ENCODE peak calls at places on chromosomes 16 and 17, in seven cellular contexts. One of them, this sample, is unnamed.

GRCh38 chr17:40063034-40063765 is 435 bp downstream of the THRA start:
- DNase-seq in cardiac muscle cell: peak
- DNase-seq in thoracic aorta: no peak
- DNase-seq in esophagus muscularis mucosa: peak
- DNase-seq in SJSA1: no peak
- DNase-seq in neural progenitor cell: peak
- DNase-seq in naive thymus-derived CD4-positive, alpha-beta T cell: peak
- DNase-seq in this sample: no peak

GRCh38 chr16:22977294-22977697 is 163.3 kb downstream of the HS3ST2 start:
- DNase-seq in naive thymus-derived CD4-positive, alpha-beta T cell: no peak
- DNase-seq in SJSA1: no peak
- DNase-seq in esophagus muscularis mucosa: peak
- DNase-seq in thoracic aorta: no peak
- DNase-seq in neural progenitor cell: peak
- DNase-seq in cardiac muscle cell: no peak
- DNase-seq in this sample: no peak

GRCh38 chr17:73697872-73698271 is 53.6 kb upstream of the SDK2 start:
- DNase-seq in SJSA1: peak
- DNase-seq in neural progenitor cell: no peak
- DNase-seq in esophagus muscularis mucosa: no peak
- DNase-seq in cardiac muscle cell: no peak
- DNase-seq in naive thymus-derived CD4-positive, alpha-beta T cell: no peak
- DNase-seq in thoracic aorta: no peak
- DNase-seq in this sample: no peak

GRCh38 chr16:15492091-15492740 is 57.8 kb downstream of the BMERB1 start:
- DNase-seq in SJSA1: no peak
- DNase-seq in cardiac muscle cell: no peak
- DNase-seq in neural progenitor cell: no peak
- DNase-seq in naive thymus-derived CD4-positive, alpha-beta T cell: no peak
- DNase-seq in esophagus muscularis mucosa: no peak
- DNase-seq in thoracic aorta: no peak
- DNase-seq in this sample: no peak

GRCh38 chr16:30166202-30166902 is 17.1 kb upstream of the CORO1A start:
- DNase-seq in SJSA1: no peak
- DNase-seq in esophagus muscularis mucosa: no peak
- DNase-seq in neural progenitor cell: no peak
- DNase-seq in naive thymus-derived CD4-positive, alpha-beta T cell: no peak
- DNase-seq in thoracic aorta: no peak
- DNase-seq in cardiac muscle cell: no peak
- DNase-seq in this sample: no peak

GRCh38 chr17:17971431-17972125 is 622 bp downstream of the TOM1L2 start:
- DNase-seq in naive thymus-derived CD4-positive, alpha-beta T cell: peak
- DNase-seq in thoracic aorta: no peak
- DNase-seq in cardiac muscle cell: peak
- DNase-seq in neural progenitor cell: peak
- DNase-seq in esophagus muscularis mucosa: no peak
- DNase-seq in SJSA1: no peak
- DNase-seq in this sample: no peak

GRCh38 chr17:1422907-1423306 is 22.9 kb upstream of the YWHAE start:
- DNase-seq in esophagus muscularis mucosa: no peak
- DNase-seq in thoracic aorta: peak
- DNase-seq in naive thymus-derived CD4-positive, alpha-beta T cell: no peak
- DNase-seq in SJSA1: peak
- DNase-seq in neural progenitor cell: no peak
- DNase-seq in cardiac muscle cell: peak
- DNase-seq in this sample: peak

GRCh38 chr17:47967607-47968252 is 3.2 kb upstream of the CDK5RAP3 start:
- DNase-seq in thoracic aorta: no peak
- DNase-seq in cardiac muscle cell: peak
- DNase-seq in SJSA1: peak
- DNase-seq in neural progenitor cell: no peak
- DNase-seq in naive thymus-derived CD4-positive, alpha-beta T cell: no peak
- DNase-seq in esophagus muscularis mucosa: no peak
- DNase-seq in this sample: peak

GRCh38 chr16:17312100-17312732 is 158.5 kb downstream of the XYLT1 start:
- DNase-seq in cardiac muscle cell: no peak
- DNase-seq in neural progenitor cell: no peak
- DNase-seq in thoracic aorta: no peak
- DNase-seq in SJSA1: no peak
- DNase-seq in naive thymus-derived CD4-positive, alpha-beta T cell: no peak
- DNase-seq in esophagus muscularis mucosa: no peak
- DNase-seq in this sample: peak

GRCh38 chr16:78684040-78684611 is 584.7 kb downstream of the WWOX start:
- DNase-seq in cardiac muscle cell: peak
- DNase-seq in naive thymus-derived CD4-positive, alpha-beta T cell: no peak
- DNase-seq in thoracic aorta: peak
- DNase-seq in esophagus muscularis mucosa: peak
- DNase-seq in SJSA1: no peak
- DNase-seq in neural progenitor cell: no peak
- DNase-seq in this sample: peak

GRCh38 chr16:87829123-87829980 is 40.0 kb downstream of the SLC7A5 start:
- DNase-seq in neural progenitor cell: no peak
- DNase-seq in thoracic aorta: no peak
- DNase-seq in cardiac muscle cell: no peak
- DNase-seq in SJSA1: no peak
- DNase-seq in esophagus muscularis mucosa: no peak
- DNase-seq in naive thymus-derived CD4-positive, alpha-beta T cell: no peak
- DNase-seq in this sample: no peak

GRCh38 chr17:3657874-3658783 is 10.2 kb downstream of the TAX1BP3 start:
- DNase-seq in cardiac muscle cell: no peak
- DNase-seq in SJSA1: no peak
- DNase-seq in esophagus muscularis mucosa: no peak
- DNase-seq in naive thymus-derived CD4-positive, alpha-beta T cell: no peak
- DNase-seq in thoracic aorta: no peak
- DNase-seq in neural progenitor cell: no peak
- DNase-seq in this sample: no peak

GRCh38 chr17:37718383-37719048 is 26.3 kb downstream of the HNF1B start:
- DNase-seq in cardiac muscle cell: no peak
- DNase-seq in neural progenitor cell: no peak
- DNase-seq in SJSA1: no peak
- DNase-seq in naive thymus-derived CD4-positive, alpha-beta T cell: no peak
- DNase-seq in esophagus muscularis mucosa: no peak
- DNase-seq in thoracic aorta: no peak
- DNase-seq in this sample: no peak

GRCh38 chr17:38322156-38322779 is 21.5 kb downstream of the GPR179 start:
- DNase-seq in cardiac muscle cell: peak
- DNase-seq in naive thymus-derived CD4-positive, alpha-beta T cell: peak
- DNase-seq in thoracic aorta: peak
- DNase-seq in neural progenitor cell: peak
- DNase-seq in SJSA1: peak
- DNase-seq in esophagus muscularis mucosa: no peak
- DNase-seq in this sample: no peak

DNA sequence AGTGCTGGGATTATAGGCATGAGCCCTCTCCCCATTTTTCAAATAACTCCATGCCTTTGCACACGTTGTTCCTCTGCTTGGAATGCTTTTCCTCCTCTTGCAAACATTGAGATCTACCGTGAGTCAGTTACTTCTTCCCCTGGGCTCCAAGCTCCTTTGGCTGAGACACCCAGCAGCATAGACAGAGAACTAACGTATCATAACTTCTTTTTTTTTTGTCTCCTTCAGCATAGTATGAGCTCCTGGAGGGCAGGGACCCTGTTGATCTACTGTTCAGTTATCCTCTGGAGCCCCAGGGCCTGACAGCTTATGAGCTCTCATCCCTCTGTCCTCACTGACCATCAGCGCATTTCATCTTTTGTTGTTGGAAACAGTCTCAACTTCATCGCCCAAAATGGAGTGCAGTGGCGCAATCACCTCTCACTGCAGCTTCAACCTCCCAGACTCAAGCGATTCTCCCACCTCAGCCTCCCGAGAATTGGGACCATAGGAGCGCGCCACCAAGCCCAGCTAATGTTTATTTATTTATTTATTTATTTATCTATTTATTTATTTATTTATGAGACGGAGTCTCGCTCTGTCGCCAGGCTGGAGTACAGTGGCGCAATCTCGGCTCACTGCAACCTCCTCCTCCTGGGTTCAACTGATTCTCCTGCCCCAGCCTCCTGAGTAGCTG is 2.2 kb downstream of the SPAG7 start:
- DNase-seq in neural progenitor cell: no peak
- DNase-seq in cardiac muscle cell: no peak
- DNase-seq in SJSA1: no peak
- DNase-seq in esophagus muscularis mucosa: no peak
- DNase-seq in naive thymus-derived CD4-positive, alpha-beta T cell: no peak
- DNase-seq in thoracic aorta: no peak
- DNase-seq in this sample: no peak
- H3K27ac ChIP-seq in neural progenitor cell: no peak
- H3K27ac ChIP-seq in cardiac muscle cell: peak
- H3K27ac ChIP-seq in SJSA1: no peak
- H3K27ac ChIP-seq in esophagus muscularis mucosa: peak
- H3K27ac ChIP-seq in naive thymus-derived CD4-positive, alpha-beta T cell: no peak
- H3K27ac ChIP-seq in thoracic aorta: no peak
- H3K27ac ChIP-seq in this sample: peak

GRCh38 chr17:50430731-50431130 is 4.7 kb downstream of the ACSF2 start:
- DNase-seq in neural progenitor cell: no peak
- DNase-seq in cardiac muscle cell: no peak
- DNase-seq in thoracic aorta: no peak
- DNase-seq in naive thymus-derived CD4-positive, alpha-beta T cell: no peak
- DNase-seq in SJSA1: no peak
- DNase-seq in esophagus muscularis mucosa: no peak
- DNase-seq in this sample: no peak

GRCh38 chr17:50429793-50430192 is 3.8 kb downstream of the ACSF2 start:
- DNase-seq in naive thymus-derived CD4-positive, alpha-beta T cell: no peak
- DNase-seq in cardiac muscle cell: no peak
- DNase-seq in thoracic aorta: no peak
- DNase-seq in esophagus muscularis mucosa: no peak
- DNase-seq in neural progenitor cell: no peak
- DNase-seq in SJSA1: no peak
- DNase-seq in this sample: no peak

GRCh38 chr17:50431219-50431618 is 5.2 kb downstream of the ACSF2 start:
- DNase-seq in cardiac muscle cell: no peak
- DNase-seq in thoracic aorta: no peak
- DNase-seq in esophagus muscularis mucosa: no peak
- DNase-seq in SJSA1: no peak
- DNase-seq in naive thymus-derived CD4-positive, alpha-beta T cell: no peak
- DNase-seq in neural progenitor cell: no peak
- DNase-seq in this sample: no peak

GRCh38 chr17:50426814-50427787 is 1.1 kb downstream of the ACSF2 start:
- DNase-seq in esophagus muscularis mucosa: no peak
- DNase-seq in neural progenitor cell: peak
- DNase-seq in naive thymus-derived CD4-positive, alpha-beta T cell: no peak
- DNase-seq in cardiac muscle cell: peak
- DNase-seq in thoracic aorta: no peak
- DNase-seq in SJSA1: peak
- DNase-seq in this sample: no peak

DNA sequence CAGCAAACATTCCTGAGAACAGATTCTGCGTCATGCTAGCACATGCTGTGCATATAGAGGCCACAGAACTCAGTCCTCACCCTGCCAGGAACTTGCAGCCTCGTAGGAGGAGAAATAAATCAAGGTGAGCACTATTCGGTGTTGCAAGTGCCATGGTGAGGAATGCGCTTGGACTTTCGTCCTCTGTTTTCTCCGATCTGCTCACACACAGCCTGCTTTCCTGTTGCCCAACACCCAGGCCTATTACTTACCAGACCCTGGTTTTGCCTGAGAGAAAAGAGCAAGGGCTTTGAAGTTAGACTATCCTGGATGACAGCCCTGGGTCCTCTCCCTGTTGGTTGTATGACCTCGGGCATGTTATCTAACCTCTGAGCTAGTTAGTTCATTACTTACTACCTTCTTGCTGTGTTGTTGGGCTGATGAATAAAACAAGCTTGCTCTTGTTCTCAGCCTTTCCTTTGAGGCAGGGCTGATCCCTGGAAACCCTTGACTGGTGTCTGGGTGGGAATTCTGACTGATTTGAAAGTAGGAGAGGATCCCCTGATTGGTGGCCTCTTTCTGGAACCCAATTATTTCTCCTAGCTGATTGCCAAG is 2.9 kb downstream of the ACSF2 start:
- DNase-seq in SJSA1: no peak
- DNase-seq in thoracic aorta: no peak
- DNase-seq in neural progenitor cell: no peak
- DNase-seq in naive thymus-derived CD4-positive, alpha-beta T cell: no peak
- DNase-seq in esophagus muscularis mucosa: no peak
- DNase-seq in cardiac muscle cell: no peak
- DNase-seq in this sample: peak
- H3K27ac ChIP-seq in SJSA1: no peak
- H3K27ac ChIP-seq in thoracic aorta: no peak
- H3K27ac ChIP-seq in neural progenitor cell: no peak
- H3K27ac ChIP-seq in naive thymus-derived CD4-positive, alpha-beta T cell: no peak
- H3K27ac ChIP-seq in esophagus muscularis mucosa: no peak
- H3K27ac ChIP-seq in cardiac muscle cell: peak
- H3K27ac ChIP-seq in this sample: peak

GRCh38 chr16:1126577-1126976 is 26.3 kb upstream of the CACNA1H start:
- DNase-seq in naive thymus-derived CD4-positive, alpha-beta T cell: no peak
- DNase-seq in SJSA1: no peak
- DNase-seq in thoracic aorta: no peak
- DNase-seq in esophagus muscularis mucosa: no peak
- DNase-seq in neural progenitor cell: peak
- DNase-seq in cardiac muscle cell: no peak
- DNase-seq in this sample: no peak

GRCh38 chr16:1126044-1126443 is 26.9 kb upstream of the CACNA1H start:
- DNase-seq in SJSA1: no peak
- DNase-seq in cardiac muscle cell: no peak
- DNase-seq in thoracic aorta: no peak
- DNase-seq in esophagus muscularis mucosa: no peak
- DNase-seq in naive thymus-derived CD4-positive, alpha-beta T cell: no peak
- DNase-seq in neural progenitor cell: no peak
- DNase-seq in this sample: no peak

GRCh38 chr16:1124795-1125194 is 28.1 kb upstream of the CACNA1H start:
- DNase-seq in thoracic aorta: no peak
- DNase-seq in cardiac muscle cell: no peak
- DNase-seq in neural progenitor cell: no peak
- DNase-seq in naive thymus-derived CD4-positive, alpha-beta T cell: no peak
- DNase-seq in SJSA1: no peak
- DNase-seq in esophagus muscularis mucosa: no peak
- DNase-seq in this sample: no peak

GRCh38 chr16:1124291-1124690 is 28.2 kb upstream of the C1QTNF8 start:
- DNase-seq in neural progenitor cell: no peak
- DNase-seq in SJSA1: no peak
- DNase-seq in esophagus muscularis mucosa: no peak
- DNase-seq in thoracic aorta: no peak
- DNase-seq in naive thymus-derived CD4-positive, alpha-beta T cell: no peak
- DNase-seq in cardiac muscle cell: no peak
- DNase-seq in this sample: no peak

GRCh38 chr16:1125471-1125870 is 27.4 kb upstream of the CACNA1H start:
- DNase-seq in cardiac muscle cell: peak
- DNase-seq in neural progenitor cell: peak
- DNase-seq in esophagus muscularis mucosa: no peak
- DNase-seq in naive thymus-derived CD4-positive, alpha-beta T cell: no peak
- DNase-seq in thoracic aorta: no peak
- DNase-seq in SJSA1: no peak
- DNase-seq in this sample: no peak
- H3K27ac ChIP-seq in cardiac muscle cell: no peak
- H3K27ac ChIP-seq in neural progenitor cell: no peak
- H3K27ac ChIP-seq in esophagus muscularis mucosa: no peak
- H3K27ac ChIP-seq in naive thymus-derived CD4-positive, alpha-beta T cell: no peak
- H3K27ac ChIP-seq in thoracic aorta: no peak
- H3K27ac ChIP-seq in SJSA1: no peak
- H3K27ac ChIP-seq in this sample: no peak

DNA sequence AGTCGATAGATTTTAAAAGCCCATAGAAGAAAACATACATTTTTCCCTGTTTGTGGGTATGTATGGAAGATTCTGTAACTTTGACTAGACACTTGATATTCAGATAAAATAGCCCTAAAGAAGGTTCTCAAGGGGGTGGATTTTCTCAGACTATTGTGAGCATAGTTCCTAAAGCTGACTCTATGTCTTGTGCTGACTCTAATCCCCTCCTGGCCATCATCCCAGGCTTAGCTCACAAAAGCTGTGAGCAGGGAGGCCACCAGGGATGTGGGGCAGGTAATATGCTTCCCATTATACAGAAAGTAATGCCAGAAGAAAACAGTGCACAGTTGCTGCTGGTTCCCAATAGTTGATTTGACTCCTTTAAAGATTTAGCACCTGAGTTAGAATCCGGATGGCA is 32.0 kb downstream of the CDH13 start:
- DNase-seq in SJSA1: no peak
- DNase-seq in esophagus muscularis mucosa: no peak
- DNase-seq in cardiac muscle cell: no peak
- DNase-seq in thoracic aorta: no peak
- DNase-seq in naive thymus-derived CD4-positive, alpha-beta T cell: no peak
- DNase-seq in neural progenitor cell: no peak
- DNase-seq in this sample: no peak
- H3K27ac ChIP-seq in SJSA1: no peak
- H3K27ac ChIP-seq in esophagus muscularis mucosa: no peak
- H3K27ac ChIP-seq in cardiac muscle cell: no peak
- H3K27ac ChIP-seq in thoracic aorta: no peak
- H3K27ac ChIP-seq in naive thymus-derived CD4-positive, alpha-beta T cell: no peak
- H3K27ac ChIP-seq in neural progenitor cell: no peak
- H3K27ac ChIP-seq in this sample: no peak